ENCODE peak calls at places on chromosomes 11 and 22, in eight cellular contexts. One of them, this sample, is unnamed.

GRCh38 chr11:114293201-114293711 is 2.9 kb upstream of the NNMT start:
- DNase-seq in AG10803: peak
- DNase-seq in nephron progenitor cell: no peak
- DNase-seq in astrocyte of the spinal cord: peak
- DNase-seq in AG04450: no peak
- DNase-seq in GM06990: no peak
- DNase-seq in progenitor cell of endocrine pancreas: no peak
- DNase-seq in body of pancreas: no peak
- DNase-seq in this sample: no peak

GRCh38 chr11:16184588-16184987 is 171.8 kb downstream of the SOX6 start:
- DNase-seq in body of pancreas: no peak
- DNase-seq in AG10803: peak
- DNase-seq in astrocyte of the spinal cord: peak
- DNase-seq in nephron progenitor cell: no peak
- DNase-seq in progenitor cell of endocrine pancreas: no peak
- DNase-seq in AG04450: peak
- DNase-seq in GM06990: no peak
- DNase-seq in this sample: no peak

GRCh38 chr11:95884364-95884763 is 39.5 kb downstream of the MTMR2 start:
- DNase-seq in nephron progenitor cell: no peak
- DNase-seq in GM06990: no peak
- DNase-seq in progenitor cell of endocrine pancreas: no peak
- DNase-seq in body of pancreas: no peak
- DNase-seq in AG04450: no peak
- DNase-seq in AG10803: peak
- DNase-seq in astrocyte of the spinal cord: peak
- DNase-seq in this sample: no peak

GRCh38 chr11:92841719-92842118 is 127.7 kb upstream of the MTNR1B start:
- DNase-seq in body of pancreas: no peak
- DNase-seq in AG10803: peak
- DNase-seq in AG04450: no peak
- DNase-seq in GM06990: no peak
- DNase-seq in nephron progenitor cell: no peak
- DNase-seq in astrocyte of the spinal cord: no peak
- DNase-seq in progenitor cell of endocrine pancreas: no peak
- DNase-seq in this sample: no peak

GRCh38 chr11:1890856-1891830 is 552 bp downstream of the PRR33 start:
- DNase-seq in GM06990: no peak
- DNase-seq in body of pancreas: no peak
- DNase-seq in AG04450: no peak
- DNase-seq in progenitor cell of endocrine pancreas: no peak
- DNase-seq in AG10803: no peak
- DNase-seq in nephron progenitor cell: no peak
- DNase-seq in astrocyte of the spinal cord: no peak
- DNase-seq in this sample: peak

GRCh38 chr11:134261626-134262488 is 8.5 kb downstream of the ACAD8 start:
- DNase-seq in astrocyte of the spinal cord: peak
- DNase-seq in nephron progenitor cell: peak
- DNase-seq in AG04450: no peak
- DNase-seq in progenitor cell of endocrine pancreas: no peak
- DNase-seq in GM06990: no peak
- DNase-seq in body of pancreas: peak
- DNase-seq in AG10803: peak
- DNase-seq in this sample: no peak

GRCh38 chr11:2270322-2271076 is at the start of gene ASCL2:
- DNase-seq in astrocyte of the spinal cord: no peak
- DNase-seq in progenitor cell of endocrine pancreas: no peak
- DNase-seq in body of pancreas: no peak
- DNase-seq in GM06990: no peak
- DNase-seq in nephron progenitor cell: peak
- DNase-seq in AG10803: no peak
- DNase-seq in AG04450: no peak
- DNase-seq in this sample: no peak

GRCh38 chr11:83200035-83200434 is 6.5 kb downstream of the ANKRD42 start:
- DNase-seq in nephron progenitor cell: no peak
- DNase-seq in body of pancreas: no peak
- DNase-seq in GM06990: no peak
- DNase-seq in AG10803: no peak
- DNase-seq in progenitor cell of endocrine pancreas: no peak
- DNase-seq in AG04450: no peak
- DNase-seq in astrocyte of the spinal cord: no peak
- DNase-seq in this sample: no peak

GRCh38 chr11:109424893-109425292 is 2.9 kb downstream of the C11orf87 start:
- DNase-seq in progenitor cell of endocrine pancreas: peak
- DNase-seq in GM06990: no peak
- DNase-seq in astrocyte of the spinal cord: no peak
- DNase-seq in AG04450: no peak
- DNase-seq in body of pancreas: peak
- DNase-seq in nephron progenitor cell: peak
- DNase-seq in AG10803: no peak
- DNase-seq in this sample: no peak

GRCh38 chr11:109423860-109424190 is 1.8 kb downstream of the C11orf87 start:
- DNase-seq in AG04450: no peak
- DNase-seq in body of pancreas: no peak
- DNase-seq in progenitor cell of endocrine pancreas: no peak
- DNase-seq in GM06990: peak
- DNase-seq in astrocyte of the spinal cord: no peak
- DNase-seq in nephron progenitor cell: no peak
- DNase-seq in AG10803: no peak
- DNase-seq in this sample: no peak

GRCh38 chr11:109423114-109423859 is 1.3 kb downstream of the C11orf87 start:
- DNase-seq in AG04450: no peak
- DNase-seq in nephron progenitor cell: peak
- DNase-seq in astrocyte of the spinal cord: peak
- DNase-seq in body of pancreas: no peak
- DNase-seq in GM06990: peak
- DNase-seq in AG10803: no peak
- DNase-seq in progenitor cell of endocrine pancreas: no peak
- DNase-seq in this sample: no peak

GRCh38 chr11:109425554-109425953 is 3.6 kb downstream of the C11orf87 start:
- DNase-seq in progenitor cell of endocrine pancreas: no peak
- DNase-seq in AG04450: no peak
- DNase-seq in nephron progenitor cell: no peak
- DNase-seq in astrocyte of the spinal cord: no peak
- DNase-seq in GM06990: no peak
- DNase-seq in body of pancreas: no peak
- DNase-seq in AG10803: peak
- DNase-seq in this sample: no peak

DNA sequence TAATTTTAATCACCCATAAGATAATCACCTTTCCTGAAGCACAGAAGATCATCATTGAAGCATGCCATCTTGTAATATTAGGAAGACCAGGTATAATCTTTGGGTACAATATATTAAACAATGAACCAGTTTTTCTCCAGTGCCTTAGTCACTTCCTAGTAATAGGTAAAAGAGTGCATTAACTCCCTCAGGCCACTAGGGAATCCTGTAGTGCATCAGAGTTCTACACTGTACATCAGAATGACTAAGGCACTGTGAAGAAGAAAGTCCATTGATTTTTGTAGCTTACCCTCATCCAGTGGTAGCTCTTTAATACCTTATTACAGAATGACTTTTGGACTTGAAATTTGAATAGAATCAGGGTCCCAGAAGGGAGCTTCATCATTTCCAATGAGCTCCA is 4.5 kb downstream of the C11orf87 start:
- DNase-seq in progenitor cell of endocrine pancreas: no peak
- DNase-seq in astrocyte of the spinal cord: no peak
- DNase-seq in AG10803: no peak
- DNase-seq in body of pancreas: no peak
- DNase-seq in AG04450: no peak
- DNase-seq in nephron progenitor cell: no peak
- DNase-seq in GM06990: no peak
- DNase-seq in this sample: no peak
- TF ChIP-seq CTCF in progenitor cell of endocrine pancreas: peak
- TF ChIP-seq CTCF in astrocyte of the spinal cord: peak
- TF ChIP-seq CTCF in AG10803: peak
- TF ChIP-seq CTCF in body of pancreas: no peak
- TF ChIP-seq CTCF in AG04450: peak
- TF ChIP-seq CTCF in nephron progenitor cell: peak
- TF ChIP-seq CTCF in GM06990: peak
- TF ChIP-seq CTCF in this sample: no peak

GRCh38 chr11:119030329-119031047 is at the start of gene SLC37A4:
- DNase-seq in astrocyte of the spinal cord: peak
- DNase-seq in AG10803: peak
- DNase-seq in progenitor cell of endocrine pancreas: peak
- DNase-seq in body of pancreas: peak
- DNase-seq in GM06990: peak
- DNase-seq in AG04450: peak
- DNase-seq in nephron progenitor cell: peak
- DNase-seq in this sample: peak
- TF ChIP-seq CTCF in astrocyte of the spinal cord: no peak
- TF ChIP-seq CTCF in AG10803: no peak
- TF ChIP-seq CTCF in progenitor cell of endocrine pancreas: peak
- TF ChIP-seq CTCF in body of pancreas: no peak
- TF ChIP-seq CTCF in GM06990: peak
- TF ChIP-seq CTCF in AG04450: no peak
- TF ChIP-seq CTCF in nephron progenitor cell: no peak
- TF ChIP-seq CTCF in this sample: peak

GRCh38 chr11:121494355-121495099 is 41.8 kb upstream of the SORL1-AS1 start:
- DNase-seq in body of pancreas: no peak
- DNase-seq in progenitor cell of endocrine pancreas: no peak
- DNase-seq in nephron progenitor cell: no peak
- DNase-seq in astrocyte of the spinal cord: no peak
- DNase-seq in GM06990: peak
- DNase-seq in AG10803: no peak
- DNase-seq in AG04450: no peak
- DNase-seq in this sample: no peak
- TF ChIP-seq CTCF in body of pancreas: no peak
- TF ChIP-seq CTCF in progenitor cell of endocrine pancreas: no peak
- TF ChIP-seq CTCF in nephron progenitor cell: no peak
- TF ChIP-seq CTCF in astrocyte of the spinal cord: no peak
- TF ChIP-seq CTCF in GM06990: no peak
- TF ChIP-seq CTCF in AG10803: no peak
- TF ChIP-seq CTCF in AG04450: no peak
- TF ChIP-seq CTCF in this sample: no peak

DNA sequence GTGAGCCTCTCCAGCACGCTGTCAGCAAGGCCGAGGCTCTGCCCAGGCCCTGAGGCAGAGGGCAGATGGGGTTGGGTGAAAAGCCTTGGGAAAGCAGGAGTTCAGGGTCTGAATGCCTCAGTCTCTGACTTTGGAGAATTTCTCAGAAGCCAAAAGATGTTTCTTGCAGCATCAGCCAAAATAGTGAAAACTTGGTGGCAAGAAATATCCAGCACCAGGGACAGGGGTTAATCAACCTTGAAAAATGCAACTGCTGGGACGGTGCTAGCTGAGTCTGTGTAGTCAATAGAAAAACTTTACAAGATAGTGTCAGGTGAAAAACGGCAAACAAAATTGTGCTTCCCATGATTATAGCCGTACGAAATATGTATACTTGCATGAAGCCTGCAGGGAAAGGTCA is 1.4 kb upstream of the ABCC8 start:
- DNase-seq in GM06990: no peak
- DNase-seq in astrocyte of the spinal cord: no peak
- DNase-seq in AG10803: no peak
- DNase-seq in body of pancreas: no peak
- DNase-seq in AG04450: no peak
- DNase-seq in progenitor cell of endocrine pancreas: no peak
- DNase-seq in nephron progenitor cell: no peak
- DNase-seq in this sample: no peak
- TF ChIP-seq CTCF in GM06990: no peak
- TF ChIP-seq CTCF in astrocyte of the spinal cord: no peak
- TF ChIP-seq CTCF in AG10803: no peak
- TF ChIP-seq CTCF in body of pancreas: no peak
- TF ChIP-seq CTCF in AG04450: no peak
- TF ChIP-seq CTCF in progenitor cell of endocrine pancreas: no peak
- TF ChIP-seq CTCF in nephron progenitor cell: no peak
- TF ChIP-seq CTCF in this sample: no peak

GRCh38 chr11:8087185-8087584 is 6.2 kb downstream of the TUB start:
- DNase-seq in body of pancreas: no peak
- DNase-seq in astrocyte of the spinal cord: no peak
- DNase-seq in AG04450: no peak
- DNase-seq in progenitor cell of endocrine pancreas: no peak
- DNase-seq in nephron progenitor cell: no peak
- DNase-seq in AG10803: no peak
- DNase-seq in GM06990: no peak
- DNase-seq in this sample: no peak
- TF ChIP-seq CTCF in body of pancreas: no peak
- TF ChIP-seq CTCF in astrocyte of the spinal cord: peak
- TF ChIP-seq CTCF in AG04450: peak
- TF ChIP-seq CTCF in progenitor cell of endocrine pancreas: peak
- TF ChIP-seq CTCF in nephron progenitor cell: no peak
- TF ChIP-seq CTCF in AG10803: peak
- TF ChIP-seq CTCF in GM06990: peak
- TF ChIP-seq CTCF in this sample: no peak

GRCh38 chr22:19058713-19059451 is 63.3 kb downstream of the DGCR2 start:
- DNase-seq in progenitor cell of endocrine pancreas: no peak
- DNase-seq in AG04450: no peak
- DNase-seq in GM06990: no peak
- DNase-seq in body of pancreas: peak
- DNase-seq in AG10803: no peak
- DNase-seq in astrocyte of the spinal cord: no peak
- DNase-seq in nephron progenitor cell: no peak
- DNase-seq in this sample: peak
- TF ChIP-seq CTCF in progenitor cell of endocrine pancreas: no peak
- TF ChIP-seq CTCF in AG04450: no peak
- TF ChIP-seq CTCF in GM06990: peak
- TF ChIP-seq CTCF in body of pancreas: peak
- TF ChIP-seq CTCF in AG10803: no peak
- TF ChIP-seq CTCF in astrocyte of the spinal cord: no peak
- TF ChIP-seq CTCF in nephron progenitor cell: no peak
- TF ChIP-seq CTCF in this sample: no peak

GRCh38 chr11:119673389-119674336 is 55.3 kb downstream of the NECTIN1 start:
- DNase-seq in astrocyte of the spinal cord: no peak
- DNase-seq in AG10803: no peak
- DNase-seq in progenitor cell of endocrine pancreas: no peak
- DNase-seq in nephron progenitor cell: no peak
- DNase-seq in GM06990: peak
- DNase-seq in AG04450: no peak
- DNase-seq in body of pancreas: no peak
- DNase-seq in this sample: peak
- TF ChIP-seq CTCF in astrocyte of the spinal cord: no peak
- TF ChIP-seq CTCF in AG10803: no peak
- TF ChIP-seq CTCF in progenitor cell of endocrine pancreas: no peak
- TF ChIP-seq CTCF in nephron progenitor cell: no peak
- TF ChIP-seq CTCF in GM06990: peak
- TF ChIP-seq CTCF in AG04450: no peak
- TF ChIP-seq CTCF in body of pancreas: no peak
- TF ChIP-seq CTCF in this sample: no peak

This sample was measured in adrenal gland.